ENCODE peak calls at places on chromosomes 3 and 15, in nine cellular contexts. R is astrocyte, O is AG04450, Z is ovary, Y is Panc1, I is colonic mucosa, P is psoas muscle, H is IMR-90, F is heart right ventricle. E is an unnamed sample.

GRCh38 chr15:68471552-68471951 is 39.6 kb upstream of the ITGA11 start:
- DNase-seq in R (no peak), O (no peak), Z (no peak), Y (no peak), I (no peak), P (no peak), H (peak; percentile 12), F (no peak), E (no peak)

GRCh38 chr15:49848824-49849209 is 228.0 kb downstream of the DTWD1 start:
- DNase-seq in R (no peak), O (no peak), Z (no peak), Y (no peak), I (no peak), P (no peak), H (no peak), F (no peak), E (no peak)

GRCh38 chr3:45554001-45554691 is 40.4 kb upstream of the LIMD1 start:
- DNase-seq in R (peak; percentile 69), O (no peak), Z (no peak), Y (no peak), I (peak; percentile 46), P (peak; percentile 69), H (peak; percentile 88), F (peak; percentile 64), E (no peak)

GRCh38 chr3:104582092-104582491 is 784.6 kb upstream of the ALCAM start:
- DNase-seq in R (peak; percentile 40), O (no peak), Z (no peak), Y (no peak), I (no peak), P (no peak), H (no peak), F (no peak), E (no peak)

GRCh38 chr15:81955709-81956108 is 90.1 kb downstream of the MEX3B start:
- DNase-seq in R (peak; percentile 16), O (no peak), Z (no peak), Y (no peak), I (no peak), P (no peak), H (peak; percentile 55), F (no peak), E (no peak)

GRCh38 chr3:144018776-144019175 is 47.2 kb downstream of the DIPK2A start:
- DNase-seq in R (peak; percentile 90), O (peak; percentile 75), Z (no peak), Y (no peak), I (no peak), P (no peak), H (peak; percentile 94), F (no peak), E (no peak)

GRCh38 chr15:60052796-60053195 is 48.7 kb downstream of the FOXB1 start:
- DNase-seq in R (no peak), O (no peak), Z (no peak), Y (no peak), I (no peak), P (no peak), H (no peak), F (no peak), E (no peak)

GRCh38 chr15:64776402-64776786 is 1.0 kb upstream of the RBPMS2 start:
- DNase-seq in R (no peak), O (no peak), Z (peak; percentile 28), Y (no peak), I (no peak), P (no peak), H (no peak), F (no peak), E (no peak)

GRCh38 chr15:64842099-64842940 is 605 bp downstream of the PLEKHO2 start:
- DNase-seq in R (no peak), O (no peak), Z (no peak), Y (no peak), I (no peak), P (peak; percentile 49), H (peak; percentile 24), F (peak; percentile 38), E (no peak)

GRCh38 chr15:57732526-57733331 is 26.2 kb downstream of the POLR2M start:
- DNase-seq in R (peak; percentile 35), O (peak; percentile 20), Z (peak; percentile 21), Y (peak; percentile 39), I (peak; percentile 64), P (peak; percentile 29), H (peak; percentile 50), F (peak; percentile 45), E (no peak)

GRCh38 chr3:73663495-73663894 is 38.8 kb upstream of the PDZRN3 start:
- DNase-seq in R (no peak), O (no peak), Z (no peak), Y (no peak), I (no peak), P (no peak), H (no peak), F (no peak), E (no peak)

GRCh38 chr3:146375214-146375613 is 94.1 kb downstream of the PLSCR2 start:
- DNase-seq in R (peak; percentile 78), O (peak; percentile 13), Z (peak; percentile 42), Y (no peak), I (no peak), P (no peak), H (peak; percentile 19), F (peak; percentile 9), E (no peak)

GRCh38 chr15:61122624-61123375 is 106.3 kb downstream of the RORA start:
- DNase-seq in R (no peak), O (no peak), Z (no peak), Y (no peak), I (no peak), P (no peak), H (no peak), F (no peak), E (no peak)

GRCh38 chr3:9024341-9024740 is 61.1 kb upstream of the RAD18 start:
- DNase-seq in R (no peak), O (no peak), Z (no peak), Y (no peak), I (no peak), P (no peak), H (no peak), F (no peak), E (no peak)

GRCh38 chr3:173789530-173789929 is 392.0 kb downstream of the NLGN1 start:
- DNase-seq in R (no peak), O (no peak), Z (no peak), Y (no peak), I (no peak), P (no peak), H (peak; percentile 2), F (no peak), E (no peak)

GRCh38 chr3:85567074-85567676 is 608.4 kb downstream of the CADM2 start:
- DNase-seq in R (no peak), O (no peak), Z (no peak), Y (no peak), I (peak; percentile 42), P (peak; percentile 15), H (peak; percentile 29), F (peak; percentile 6), E (no peak)

GRCh38 chr15:59543721-59544547 is 67.6 kb upstream of the GCNT3 start:
- DNase-seq in R (no peak), O (no peak), Z (no peak), Y (no peak), I (peak; percentile 69), P (no peak), H (no peak), F (no peak), E (no peak)

GRCh38 chr3:168459229-168459784 is 363.6 kb upstream of the GOLIM4 start:
- DNase-seq in R (peak; percentile 29), O (no peak), Z (no peak), Y (no peak), I (no peak), P (no peak), H (peak; percentile 46), F (no peak), E (no peak)

GRCh38 chr15:46014532-46014931 is 379.7 kb downstream of the SQOR start:
- DNase-seq in R (no peak), O (no peak), Z (no peak), Y (no peak), I (no peak), P (no peak), H (no peak), F (no peak), E (no peak)
- H3K9me3 ChIP-seq in R (peaks cover 6% of the 10 kb centered on the region), O (peaks cover 13% of the 10 kb centered on the region), Z (no peaks in the 10 kb centered on the region), Y (peaks cover 3% of the 10 kb centered on the region), I (no peaks in the 10 kb centered on the region), P (peaks cover 12% of the 10 kb centered on the region), H (peaks cover 13% of the 10 kb centered on the region), F (no peaks in the 10 kb centered on the region), E (no peaks in the 10 kb centered on the region)

DNA sequence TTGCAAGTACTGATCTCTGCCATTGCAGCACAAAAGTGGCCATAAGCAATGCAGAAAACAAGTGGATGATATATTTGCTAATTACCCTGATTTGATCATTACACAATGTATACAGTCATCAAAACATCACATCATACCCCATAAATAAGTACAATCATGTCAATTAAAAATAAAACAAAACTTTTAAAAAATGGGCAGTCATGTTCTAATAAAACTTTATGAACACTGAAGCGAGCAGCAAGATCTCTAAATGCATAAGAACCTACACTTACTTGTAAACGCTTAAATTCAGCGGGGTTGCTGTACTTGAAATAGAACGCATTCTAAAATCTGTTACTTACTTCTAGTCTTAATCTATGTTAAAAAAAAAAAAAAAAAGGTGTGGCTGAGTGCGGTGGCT is 73.4 kb downstream of the AQR start:
- DNase-seq in R (no peak), O (no peak), Z (no peak), Y (no peak), I (no peak), P (no peak), H (no peak), F (no peak), E (no peak)
- H3K9me3 ChIP-seq in R (peaks cover 9% of the 10 kb centered on the region), O (peaks cover 8% of the 10 kb centered on the region), Z (peaks cover 7% of the 10 kb centered on the region), Y (peaks cover 15% of the 10 kb centered on the region), I (no peaks in the 10 kb centered on the region), P (peaks cover 7% of the 10 kb centered on the region), H (peaks cover 8% of the 10 kb centered on the region), F (no peaks in the 10 kb centered on the region), E (peaks cover 9% of the 10 kb centered on the region)

GRCh38 chr15:27714675-27715074 is 384.4 kb downstream of the OCA2 start:
- DNase-seq in R (no peak), O (no peak), Z (no peak), Y (no peak), I (no peak), P (no peak), H (no peak), F (no peak), E (no peak)
- H3K9me3 ChIP-seq in R (peaks cover 8% of the 10 kb centered on the region), O (peaks cover 10% of the 10 kb centered on the region), Z (no peaks in the 10 kb centered on the region), Y (peaks cover 7% of the 10 kb centered on the region), I (no peaks in the 10 kb centered on the region), P (peaks cover 12% of the 10 kb centered on the region), H (peaks cover 15% of the 10 kb centered on the region), F (no peaks in the 10 kb centered on the region), E (no peaks in the 10 kb centered on the region)

GRCh38 chr3:257826-258225 is 61.3 kb downstream of the CHL1 start:
- DNase-seq in R (no peak), O (no peak), Z (no peak), Y (no peak), I (no peak), P (no peak), H (no peak), F (no peak), E (no peak)

GRCh38 chr3:260911-261310 is 64.3 kb downstream of the CHL1 start:
- DNase-seq in R (no peak), O (no peak), Z (no peak), Y (no peak), I (no peak), P (no peak), H (no peak), F (no peak), E (no peak)

DNA sequence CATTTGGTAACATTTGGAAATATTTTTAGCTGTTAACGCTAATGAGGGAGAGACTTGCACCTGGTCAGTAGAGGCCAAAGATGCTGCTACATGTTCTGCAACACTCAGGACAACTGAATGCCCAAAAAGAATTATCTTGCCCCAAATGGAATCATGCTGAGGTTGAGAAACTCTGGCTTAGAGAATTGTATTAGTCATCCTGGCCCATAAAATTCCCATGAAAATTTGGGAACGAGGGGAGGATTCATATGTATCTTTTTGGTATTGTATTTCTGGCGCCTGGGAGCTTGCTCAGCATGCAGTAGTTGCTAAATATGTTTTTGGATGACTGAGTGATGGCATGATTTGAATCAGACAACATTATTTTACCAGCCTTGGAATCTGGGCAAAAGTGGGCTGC is 59.9 kb downstream of the CHL1 start:
- DNase-seq in R (no peak), O (no peak), Z (no peak), Y (no peak), I (no peak), P (no peak), H (no peak), F (no peak), E (no peak)
- H3K9me3 ChIP-seq in R (no peaks in the 10 kb centered on the region), O (no peaks in the 10 kb centered on the region), Z (no peaks in the 10 kb centered on the region), Y (no peaks in the 10 kb centered on the region), I (no peaks in the 10 kb centered on the region), P (no peaks in the 10 kb centered on the region), H (no peaks in the 10 kb centered on the region), F (no peaks in the 10 kb centered on the region), E (no peaks in the 10 kb centered on the region)

E was measured in T-helper 17 cell.